ENCODE peak calls at places on chromosomes 16 and 17, in six cellular contexts. U, V, F, R, P and O are unnamed samples.

GRCh38 chr16:10868562-10869469 is 8.2 kb upstream of the CIITA start:
- DNase-seq in R (peak), P (peak), U (no peak), V (no peak), F (peak), O (no peak)

GRCh38 chr17:12985431-12986285 is 32.2 kb downstream of the ELAC2 start:
- DNase-seq in V (no peak), P (peak), U (peak), R (no peak), F (no peak), O (no peak)

GRCh38 chr17:81256616-81257015 is 17.5 kb downstream of the NDUFAF8 start:
- DNase-seq in U (peak), R (no peak), F (no peak), P (no peak), V (no peak), O (no peak)

GRCh38 chr17:10357768-10358167 is 15.0 kb downstream of the MYH13 start:
- DNase-seq in P (no peak), V (peak), F (peak), U (no peak), R (peak), O (no peak)

GRCh38 chr16:46812781-46813555 is 18.0 kb downstream of the C16orf87 start:
- DNase-seq in R (no peak), U (no peak), F (no peak), P (no peak), V (no peak), O (no peak)

GRCh38 chr16:58586340-58587030 is 43.1 kb downstream of the CNOT1 start:
- DNase-seq in R (no peak), F (no peak), U (no peak), P (no peak), V (no peak), O (no peak)

GRCh38 chr17:77375108-77375507 is 234.3 kb downstream of the SEC14L1 start:
- DNase-seq in U (no peak), F (no peak), R (no peak), V (no peak), P (no peak), O (no peak)

GRCh38 chr17:42210046-42210445 is 15.8 kb upstream of the GHDC start:
- DNase-seq in R (no peak), U (no peak), P (no peak), F (no peak), V (no peak), O (peak)

DNA sequence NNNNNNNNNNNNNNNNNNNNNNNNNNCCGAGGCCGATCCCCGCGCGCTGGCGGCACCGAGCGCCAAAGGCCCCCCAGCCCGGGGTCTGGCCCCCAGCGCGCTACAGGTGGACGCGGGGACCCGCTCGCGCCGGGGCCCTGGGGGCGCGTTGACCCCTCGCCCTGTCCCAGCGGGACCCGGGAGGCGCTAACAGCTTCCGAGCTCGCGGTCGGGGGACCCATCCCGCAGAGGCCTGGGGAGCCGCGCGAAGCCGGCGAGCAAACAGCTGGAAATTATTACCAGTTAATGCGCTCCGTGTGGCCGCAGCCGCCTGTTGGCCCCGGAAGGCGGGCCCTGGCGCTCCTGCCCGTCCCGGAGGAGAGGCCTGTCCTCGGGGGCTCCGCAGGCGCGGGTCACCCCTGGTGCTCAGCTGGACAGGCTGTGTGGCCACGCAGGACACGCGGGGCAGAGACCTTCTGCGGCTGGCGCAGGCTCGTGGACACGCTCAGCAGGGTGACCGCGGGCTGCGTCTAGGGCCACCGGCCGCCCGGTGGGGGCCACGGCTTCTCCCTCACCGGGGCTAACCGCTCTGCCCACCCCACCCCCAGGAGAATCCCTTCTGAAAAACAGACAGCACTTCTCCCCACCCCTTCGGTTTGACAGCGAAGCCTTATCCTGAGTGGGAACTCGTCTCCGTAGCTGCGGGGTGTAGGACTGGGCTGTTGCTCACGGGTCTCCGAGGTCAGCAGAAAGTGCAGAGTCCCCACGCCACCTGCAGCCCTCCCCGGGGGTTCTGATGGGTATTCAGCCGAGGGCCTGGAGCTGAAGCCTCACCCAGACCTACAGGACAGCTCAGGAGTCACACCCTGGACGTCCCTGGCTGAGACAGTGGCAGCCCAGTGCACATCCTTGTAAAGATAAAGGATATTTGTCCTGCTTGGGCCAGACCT is 138.7 kb upstream of the RPH3AL start:
- DNase-seq in V (peak), R (peak), U (peak), F (peak), P (peak), O (no peak)
- TF ChIP-seq CTCF in V (no peak), R (no peak), U (no peak), F (no peak), P (peak), O (peak)

GRCh38 chr17:57440522-57441269 is 184.4 kb downstream of the MSI2 start:
- DNase-seq in V (peak), P (peak), R (peak), U (peak), F (peak), O (no peak)
- TF ChIP-seq CTCF in V (peak), P (peak), R (peak), U (peak), F (peak), O (peak)

GRCh38 chr16:31477220-31478216 is 5.4 kb upstream of the SLC5A2 start:
- DNase-seq in R (peak), P (no peak), V (peak), F (peak), U (no peak), O (peak)
- TF ChIP-seq CTCF in R (no peak), P (no peak), V (no peak), F (no peak), U (no peak), O (no peak)

GRCh38 chr16:81645303-81645702 is 133.8 kb upstream of the PLCG2 start:
- DNase-seq in U (peak), V (no peak), F (no peak), R (no peak), P (peak), O (peak)
- TF ChIP-seq CTCF in U (no peak), V (no peak), F (no peak), R (no peak), P (no peak), O (no peak)